ENCODE peak calls at places on chromosomes 1 and 21, in six cellular contexts. One of them, this sample, is unnamed.

GRCh38 chr1:5649795-5650194 is 342.4 kb downstream of the NPHP4 start:
- DNase-seq in trophoblast cell: no peak
- DNase-seq in H1: no peak
- DNase-seq in mesendoderm: no peak
- DNase-seq in mesenchymal stem cell: no peak
- DNase-seq in IMR-90: no peak
- DNase-seq in this sample: no peak

GRCh38 chr1:214946615-214947014 is 135.9 kb upstream of the KCNK2 start:
- DNase-seq in trophoblast cell: no peak
- DNase-seq in mesenchymal stem cell: no peak
- DNase-seq in IMR-90: no peak
- DNase-seq in H1: no peak
- DNase-seq in mesendoderm: no peak
- DNase-seq in this sample: no peak

GRCh38 chr1:58045094-58045493 is 501.4 kb downstream of the OMA1 start:
- DNase-seq in trophoblast cell: no peak
- DNase-seq in H1: no peak
- DNase-seq in mesenchymal stem cell: no peak
- DNase-seq in mesendoderm: no peak
- DNase-seq in IMR-90: no peak
- DNase-seq in this sample: no peak

GRCh38 chr1:20255666-20256065 is 35.0 kb upstream of the VWA5B1 start:
- DNase-seq in H1: no peak
- DNase-seq in mesendoderm: peak
- DNase-seq in IMR-90: peak
- DNase-seq in mesenchymal stem cell: peak
- DNase-seq in trophoblast cell: peak
- DNase-seq in this sample: no peak

GRCh38 chr1:3215198-3216045 is 146.4 kb downstream of the PRDM16 start:
- DNase-seq in trophoblast cell: no peak
- DNase-seq in mesenchymal stem cell: no peak
- DNase-seq in mesendoderm: no peak
- DNase-seq in H1: no peak
- DNase-seq in IMR-90: no peak
- DNase-seq in this sample: no peak

GRCh38 chr1:175338447-175339135 is 146.0 kb upstream of the KIAA0040 start:
- DNase-seq in mesendoderm: peak
- DNase-seq in trophoblast cell: no peak
- DNase-seq in IMR-90: no peak
- DNase-seq in H1: peak
- DNase-seq in mesenchymal stem cell: peak
- DNase-seq in this sample: no peak

GRCh38 chr1:36856126-36856525 is 178.2 kb downstream of the GRIK3 start:
- DNase-seq in H1: peak
- DNase-seq in IMR-90: no peak
- DNase-seq in mesenchymal stem cell: no peak
- DNase-seq in trophoblast cell: no peak
- DNase-seq in mesendoderm: peak
- DNase-seq in this sample: no peak

GRCh38 chr1:169601096-169601881 is 15.0 kb upstream of the F5 start:
- DNase-seq in trophoblast cell: no peak
- DNase-seq in mesenchymal stem cell: peak
- DNase-seq in mesendoderm: peak
- DNase-seq in IMR-90: peak
- DNase-seq in H1: no peak
- DNase-seq in this sample: peak

GRCh38 chr1:192474080-192474683 is 101.4 kb upstream of the RGS1 start:
- DNase-seq in mesenchymal stem cell: peak
- DNase-seq in IMR-90: peak
- DNase-seq in trophoblast cell: no peak
- DNase-seq in H1: no peak
- DNase-seq in mesendoderm: peak
- DNase-seq in this sample: peak

GRCh38 chr1:159854693-159855192 is 7.7 kb downstream of the VSIG8 start:
- DNase-seq in H1: no peak
- DNase-seq in trophoblast cell: peak
- DNase-seq in mesenchymal stem cell: peak
- DNase-seq in IMR-90: peak
- DNase-seq in mesendoderm: peak
- DNase-seq in this sample: no peak

GRCh38 chr1:211920602-211921226 is 90.2 kb upstream of the LPGAT1 start:
- DNase-seq in mesendoderm: no peak
- DNase-seq in H1: no peak
- DNase-seq in mesenchymal stem cell: peak
- DNase-seq in IMR-90: no peak
- DNase-seq in trophoblast cell: no peak
- DNase-seq in this sample: no peak

GRCh38 chr1:34178072-34178471 is 1.4 kb downstream of the C1orf94 start:
- DNase-seq in trophoblast cell: no peak
- DNase-seq in IMR-90: no peak
- DNase-seq in mesendoderm: no peak
- DNase-seq in mesenchymal stem cell: no peak
- DNase-seq in H1: no peak
- DNase-seq in this sample: no peak

GRCh38 chr1:181089017-181089776 is 697 bp downstream of the IER5 start:
- DNase-seq in mesenchymal stem cell: no peak
- DNase-seq in trophoblast cell: no peak
- DNase-seq in IMR-90: no peak
- DNase-seq in mesendoderm: no peak
- DNase-seq in H1: no peak
- DNase-seq in this sample: no peak

GRCh38 chr1:100989306-100990077 is 36.1 kb downstream of the DPH5 start:
- DNase-seq in H1: no peak
- DNase-seq in mesendoderm: no peak
- DNase-seq in mesenchymal stem cell: peak
- DNase-seq in IMR-90: peak
- DNase-seq in trophoblast cell: no peak
- DNase-seq in this sample: no peak

GRCh38 chr1:26288311-26288941 is 8.5 kb downstream of the SH3BGRL3 start:
- DNase-seq in mesenchymal stem cell: no peak
- DNase-seq in H1: no peak
- DNase-seq in trophoblast cell: no peak
- DNase-seq in IMR-90: peak
- DNase-seq in mesendoderm: no peak
- DNase-seq in this sample: no peak

GRCh38 chr1:103561612-103562395 is 9.6 kb upstream of the AMY2B start:
- DNase-seq in mesenchymal stem cell: peak
- DNase-seq in trophoblast cell: no peak
- DNase-seq in H1: no peak
- DNase-seq in mesendoderm: no peak
- DNase-seq in IMR-90: no peak
- DNase-seq in this sample: no peak

GRCh38 chr1:185961664-185962063 is 227.5 kb downstream of the HMCN1 start:
- DNase-seq in IMR-90: peak
- DNase-seq in mesendoderm: no peak
- DNase-seq in H1: no peak
- DNase-seq in mesenchymal stem cell: peak
- DNase-seq in trophoblast cell: no peak
- DNase-seq in this sample: no peak

GRCh38 chr1:232767381-232768074 is 37.7 kb upstream of the MAP10 start:
- DNase-seq in mesenchymal stem cell: peak
- DNase-seq in H1: no peak
- DNase-seq in mesendoderm: no peak
- DNase-seq in IMR-90: peak
- DNase-seq in trophoblast cell: peak
- DNase-seq in this sample: no peak

GRCh38 chr1:222926566-222926965 is 111.7 kb downstream of the DISP1 start:
- DNase-seq in mesenchymal stem cell: peak
- DNase-seq in trophoblast cell: no peak
- DNase-seq in IMR-90: peak
- DNase-seq in H1: no peak
- DNase-seq in mesendoderm: peak
- DNase-seq in this sample: no peak

GRCh38 chr1:172270605-172271004 is 149.9 kb upstream of the C1orf105 start:
- DNase-seq in trophoblast cell: no peak
- DNase-seq in mesendoderm: no peak
- DNase-seq in IMR-90: peak
- DNase-seq in H1: no peak
- DNase-seq in mesenchymal stem cell: peak
- DNase-seq in this sample: no peak

GRCh38 chr21:38323721-38324591 is 67.2 kb downstream of the KCNJ15 start:
- DNase-seq in mesendoderm: peak
- DNase-seq in trophoblast cell: no peak
- DNase-seq in H1: no peak
- DNase-seq in mesenchymal stem cell: peak
- DNase-seq in IMR-90: peak
- DNase-seq in this sample: no peak

GRCh38 chr1:115706774-115707425 is 61.6 kb downstream of the CASQ2 start:
- DNase-seq in H1: no peak
- DNase-seq in mesendoderm: peak
- DNase-seq in trophoblast cell: no peak
- DNase-seq in IMR-90: peak
- DNase-seq in mesenchymal stem cell: peak
- DNase-seq in this sample: peak

GRCh38 chr1:5960336-5960735 is 31.9 kb downstream of the NPHP4 start:
- DNase-seq in trophoblast cell: no peak
- DNase-seq in mesenchymal stem cell: no peak
- DNase-seq in IMR-90: no peak
- DNase-seq in H1: no peak
- DNase-seq in mesendoderm: no peak
- DNase-seq in this sample: no peak

GRCh38 chr21:38434913-38435533 is 63.3 kb downstream of the ERG start:
- DNase-seq in H1: no peak
- DNase-seq in mesendoderm: no peak
- DNase-seq in mesenchymal stem cell: peak
- DNase-seq in IMR-90: peak
- DNase-seq in trophoblast cell: no peak
- DNase-seq in this sample: no peak

GRCh38 chr1:25952851-25953401 is 44.9 kb downstream of the PAFAH2 start:
- DNase-seq in mesenchymal stem cell: peak
- DNase-seq in IMR-90: peak
- DNase-seq in H1: no peak
- DNase-seq in trophoblast cell: no peak
- DNase-seq in mesendoderm: no peak
- DNase-seq in this sample: no peak

GRCh38 chr1:85344256-85344694 is 67.8 kb upstream of the BCL10 start:
- DNase-seq in IMR-90: peak
- DNase-seq in mesenchymal stem cell: peak
- DNase-seq in H1: peak
- DNase-seq in mesendoderm: peak
- DNase-seq in trophoblast cell: peak
- DNase-seq in this sample: no peak

GRCh38 chr1:197763769-197764168 is 11.5 kb downstream of the DENND1B start:
- DNase-seq in trophoblast cell: peak
- DNase-seq in mesendoderm: no peak
- DNase-seq in H1: no peak
- DNase-seq in IMR-90: no peak
- DNase-seq in mesenchymal stem cell: peak
- DNase-seq in this sample: no peak

GRCh38 chr1:22709227-22709626 is 1.4 kb upstream of the EPHB2 start:
- DNase-seq in mesendoderm: peak
- DNase-seq in H1: no peak
- DNase-seq in trophoblast cell: no peak
- DNase-seq in mesenchymal stem cell: peak
- DNase-seq in IMR-90: no peak
- DNase-seq in this sample: no peak

GRCh38 chr1:1436634-1437032 is 1.1 kb downstream of the VWA1 start:
- DNase-seq in trophoblast cell: no peak
- DNase-seq in mesenchymal stem cell: no peak
- DNase-seq in mesendoderm: no peak
- DNase-seq in H1: no peak
- DNase-seq in IMR-90: no peak
- DNase-seq in this sample: no peak
- H3K4me3 ChIP-seq in trophoblast cell: peak
- H3K4me3 ChIP-seq in mesenchymal stem cell: peak
- H3K4me3 ChIP-seq in mesendoderm: no peak
- H3K4me3 ChIP-seq in H1: no peak
- H3K4me3 ChIP-seq in IMR-90: no peak
- H3K4me3 ChIP-seq in this sample: no peak

DNA sequence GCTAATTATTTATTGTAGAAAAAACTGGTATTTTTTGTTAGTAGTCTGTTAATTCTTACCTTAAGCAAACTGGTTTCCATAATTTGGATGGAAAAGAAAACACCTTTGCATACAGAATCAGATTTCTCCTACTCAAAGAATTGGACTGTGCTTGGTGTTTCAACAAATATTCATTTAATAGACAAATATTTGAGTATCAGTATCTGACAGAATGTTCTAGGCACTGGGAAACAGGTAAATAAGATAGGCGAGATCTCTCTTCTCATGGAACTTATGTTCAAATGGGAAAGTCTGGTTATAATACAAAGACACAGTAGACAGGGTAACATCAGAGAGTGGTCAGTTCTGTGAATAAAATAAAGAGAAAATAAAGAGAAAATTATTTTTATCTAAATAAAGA is 119.9 kb downstream of the NOS1AP start:
- DNase-seq in H1: no peak
- DNase-seq in IMR-90: no peak
- DNase-seq in mesendoderm: no peak
- DNase-seq in mesenchymal stem cell: no peak
- DNase-seq in trophoblast cell: no peak
- DNase-seq in this sample: no peak
- H3K9ac ChIP-seq in H1: no peak
- H3K9ac ChIP-seq in IMR-90: no peak
- H3K9ac ChIP-seq in mesendoderm: no peak
- H3K9ac ChIP-seq in mesenchymal stem cell: no peak
- H3K9ac ChIP-seq in trophoblast cell: no peak
- H3K9ac ChIP-seq in this sample: no peak

GRCh38 chr1:156676820-156677615 is at the start of gene NES:
- DNase-seq in H1: no peak
- DNase-seq in mesenchymal stem cell: peak
- DNase-seq in mesendoderm: peak
- DNase-seq in trophoblast cell: peak
- DNase-seq in IMR-90: peak
- DNase-seq in this sample: peak
- H3K18ac ChIP-seq in H1: peak
- H3K18ac ChIP-seq in mesenchymal stem cell: peak
- H3K18ac ChIP-seq in mesendoderm: peak
- H3K18ac ChIP-seq in trophoblast cell: peak
- H3K18ac ChIP-seq in IMR-90: peak
- H3K18ac ChIP-seq in this sample: peak

GRCh38 chr1:93909146-93910050 is at the start of gene GCLM:
- DNase-seq in IMR-90: peak
- DNase-seq in H1: peak
- DNase-seq in mesenchymal stem cell: peak
- DNase-seq in mesendoderm: peak
- DNase-seq in trophoblast cell: peak
- DNase-seq in this sample: peak

GRCh38 chr1:93906480-93906879 is 2.8 kb downstream of the GCLM start:
- DNase-seq in mesendoderm: no peak
- DNase-seq in IMR-90: no peak
- DNase-seq in mesenchymal stem cell: no peak
- DNase-seq in H1: no peak
- DNase-seq in trophoblast cell: no peak
- DNase-seq in this sample: no peak

GRCh38 chr1:93907718-93908117 is 1.5 kb downstream of the GCLM start:
- DNase-seq in mesendoderm: no peak
- DNase-seq in IMR-90: peak
- DNase-seq in mesenchymal stem cell: peak
- DNase-seq in H1: no peak
- DNase-seq in trophoblast cell: no peak
- DNase-seq in this sample: no peak

GRCh38 chr1:93908394-93909145 is 660 bp downstream of the GCLM start:
- DNase-seq in mesendoderm: peak
- DNase-seq in mesenchymal stem cell: no peak
- DNase-seq in IMR-90: no peak
- DNase-seq in trophoblast cell: peak
- DNase-seq in H1: no peak
- DNase-seq in this sample: peak

GRCh38 chr1:93910305-93910704 is 1.1 kb upstream of the GCLM start:
- DNase-seq in mesendoderm: no peak
- DNase-seq in trophoblast cell: no peak
- DNase-seq in mesenchymal stem cell: no peak
- DNase-seq in IMR-90: no peak
- DNase-seq in H1: no peak
- DNase-seq in this sample: no peak
- H3K4me3 ChIP-seq in mesendoderm: no peak
- H3K4me3 ChIP-seq in trophoblast cell: no peak
- H3K4me3 ChIP-seq in mesenchymal stem cell: no peak
- H3K4me3 ChIP-seq in IMR-90: no peak
- H3K4me3 ChIP-seq in H1: no peak
- H3K4me3 ChIP-seq in this sample: no peak

This sample was measured in neuronal stem cell.